ENCODE peak calls at places on chromosomes 4 and X, in seven cellular contexts. M is RWPE2, I is colonic mucosa, O is endothelial cell of umbilical vein, L is kidney epithelial cell, R is tibial artery, D is GM12865. K is an unnamed sample.

GRCh38 chr4:100742045-100742444 is 224.2 kb upstream of the EMCN start:
- DNase-seq in M (no peak), I (no peak), O (peak; percentile 67), L (peak; percentile 12), R (no peak), D (peak; percentile 57), K (peak; percentile 81)

GRCh38 chr4:76533314-76533713 is 98.3 kb downstream of the SHROOM3 start:
- DNase-seq in M (no peak), I (no peak), O (no peak), L (no peak), R (no peak), D (no peak), K (no peak)

GRCh38 chrX:120769576-120770341 is 105.9 kb downstream of the CT47B1 start:
- DNase-seq in M (no peak), I (no peak), O (peak; percentile 68), L (peak; percentile 21), R (no peak), D (peak; percentile 50), K (peak; percentile 81)

GRCh38 chr4:22670953-22671352 is 21.8 kb upstream of the GBA3 start:
- DNase-seq in M (no peak), I (no peak), O (no peak), L (no peak), R (no peak), D (peak; percentile 34), K (peak; percentile 53)

GRCh38 chr4:183213996-183214395 is 106.1 kb downstream of the CLDN22 start:
- DNase-seq in M (no peak), I (no peak), O (no peak), L (no peak), R (no peak), D (no peak), K (no peak)

GRCh38 chrX:102580891-102581290 is 18.4 kb upstream of the ARMCX5 start:
- DNase-seq in M (no peak), I (no peak), O (no peak), L (no peak), R (no peak), D (no peak), K (no peak)

GRCh38 chr4:31701256-31701655 is 981.1 kb downstream of the PCDH7 start:
- DNase-seq in M (no peak), I (no peak), O (no peak), L (no peak), R (no peak), D (no peak), K (no peak)

GRCh38 chr4:140049024-140049923 is 104.7 kb downstream of the MAML3 start:
- DNase-seq in M (no peak), I (peak; percentile 73), O (peak; percentile 85), L (no peak), R (no peak), D (peak; percentile 20), K (peak; percentile 82)

GRCh38 chrX:115344885-115345653 is 55.6 kb downstream of the LUZP4 start:
- DNase-seq in M (peak; percentile 78), I (peak; percentile 73), O (peak; percentile 94), L (peak; percentile 83), R (peak; percentile 94), D (no peak), K (peak; percentile 97)

GRCh38 chr4:4477796-4478195 is 64.1 kb downstream of the STX18 start:
- DNase-seq in M (no peak), I (no peak), O (no peak), L (no peak), R (no peak), D (no peak), K (no peak)

GRCh38 chr4:169070071-169070894 is 60.2 kb upstream of the CBR4 start:
- DNase-seq in M (peak; percentile 90), I (peak; percentile 79), O (peak; percentile 30), L (peak; percentile 88), R (peak; percentile 78), D (no peak), K (peak; percentile 93)

GRCh38 chr4:47334597-47335185 is 128.8 kb downstream of the COMMD8 start:
- DNase-seq in M (no peak), I (no peak), O (no peak), L (no peak), R (no peak), D (no peak), K (peak; percentile 6)

GRCh38 chr4:187666634-187667033 is 328.9 kb upstream of the ZFP42 start:
- DNase-seq in M (no peak), I (no peak), O (no peak), L (no peak), R (no peak), D (no peak), K (no peak)

GRCh38 chr4:41219421-41219950 is 5.1 kb upstream of the APBB2 start:
- DNase-seq in M (no peak), I (no peak), O (no peak), L (no peak), R (no peak), D (no peak), K (no peak)

GRCh38 chrX:133892337-133892736 is 93.1 kb downstream of the GPC3 start:
- DNase-seq in M (no peak), I (no peak), O (no peak), L (no peak), R (no peak), D (no peak), K (no peak)

GRCh38 chrX:68898661-68899060 is 69.8 kb downstream of the EFNB1 start:
- DNase-seq in M (no peak), I (no peak), O (no peak), L (no peak), R (no peak), D (no peak), K (no peak)

GRCh38 chrX:155718964-155719586 is 106.3 kb upstream of the TMLHE start:
- DNase-seq in M (no peak), I (no peak), O (no peak), L (no peak), R (no peak), D (no peak), K (peak; percentile 2)

GRCh38 chrX:110847334-110847733 is 51.7 kb upstream of the CHRDL1 start:
- DNase-seq in M (no peak), I (peak; percentile 24), O (peak; percentile 42), L (no peak), R (no peak), D (peak; percentile 52), K (peak; percentile 68)

GRCh38 chr4:56739104-56739777 is 58.1 kb upstream of the HOPX start:
- DNase-seq in M (no peak), I (no peak), O (no peak), L (no peak), R (no peak), D (no peak), K (peak; percentile 10)

GRCh38 chrX:139077303-139078131 is 366.0 kb upstream of the FGF13 start:
- DNase-seq in M (no peak), I (no peak), O (no peak), L (peak; percentile 12), R (no peak), D (no peak), K (no peak)

GRCh38 chrX:139079789-139080188 is 368.3 kb upstream of the FGF13 start:
- DNase-seq in M (no peak), I (no peak), O (no peak), L (no peak), R (no peak), D (no peak), K (no peak)

GRCh38 chrX:139078342-139078741 is 366.8 kb upstream of the FGF13 start:
- DNase-seq in M (no peak), I (no peak), O (no peak), L (no peak), R (no peak), D (no peak), K (no peak)

GRCh38 chrX:139081965-139082364 is 370.4 kb upstream of the FGF13 start:
- DNase-seq in M (no peak), I (no peak), O (no peak), L (no peak), R (no peak), D (no peak), K (no peak)

GRCh38 chrX:139078761-139079160 is 367.2 kb upstream of the FGF13 start:
- DNase-seq in M (no peak), I (no peak), O (no peak), L (no peak), R (no peak), D (no peak), K (no peak)
- H3K4me3 ChIP-seq in M (no peak overlapping the region), I (no peak overlapping the region), O (no peak overlapping the region), L (no peak overlapping the region), R (no peak overlapping the region), D (no peak overlapping the region), K (no peak overlapping the region)

GRCh38 chr4:74543983-74544382 is 99.0 kb downstream of the AREG start:
- DNase-seq in M (peak; percentile 40), I (no peak), O (no peak), L (no peak), R (no peak), D (no peak), K (peak; percentile 79)
- H3K4me3 ChIP-seq in M (no peak overlapping the region), I (no peak overlapping the region), O (no peak overlapping the region), L (no peak overlapping the region), R (no peak overlapping the region), D (no peak overlapping the region), K (peak overlapping the region; percentile 27)

DNA sequence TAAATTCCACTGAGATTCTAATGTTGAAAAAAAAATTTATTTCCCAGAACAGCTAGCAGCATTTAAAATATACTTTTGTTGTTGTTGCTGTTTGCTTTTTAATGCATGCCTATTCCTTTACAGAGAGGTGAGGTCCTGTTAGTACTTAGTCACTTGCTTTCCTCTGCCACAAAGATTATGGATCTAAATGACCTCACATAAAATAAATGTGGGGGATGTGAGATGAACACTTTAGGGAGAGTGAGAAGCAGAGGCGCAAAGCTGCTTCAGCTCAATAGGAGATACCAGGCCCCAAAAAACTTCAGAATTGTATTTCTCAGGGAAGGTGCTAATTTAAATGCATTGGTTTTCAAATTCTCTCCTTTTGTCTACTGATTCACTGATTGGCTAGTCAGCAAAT is 4.0 kb downstream of the LDB2 start:
- DNase-seq in M (no peak), I (no peak), O (peak; percentile 62), L (no peak), R (no peak), D (no peak), K (peak; percentile 32)
- H3K4me3 ChIP-seq in M (no peak overlapping the region), I (no peak overlapping the region), O (no peak overlapping the region), L (no peak overlapping the region), R (no peak overlapping the region), D (no peak overlapping the region), K (no peak overlapping the region)

GRCh38 chrX:48598645-48599044 is 1.4 kb downstream of the WDR13 start:
- DNase-seq in M (no peak), I (no peak), O (no peak), L (no peak), R (no peak), D (no peak), K (no peak)
- H3K4me3 ChIP-seq in M (no peak overlapping the region), I (no peak overlapping the region), O (no peak overlapping the region), L (no peak overlapping the region), R (peak overlapping the region; percentile 65), D (no peak overlapping the region), K (peak overlapping the region; percentile 65)

K was measured in fibroblast of pulmonary artery.